ENCODE peak calls at places on chromosomes 16 and 17, in seven cellular contexts. T is NCI-H446; N is T-helper 2 cell; U is stimulated activated CD8-positive, alpha-beta memory T cell treated with anti-CD3 and anti-CD28 coated beads, Interleukin-4, amount 100 ng/mL, for 48 hours; F is NCI-H524; L is RCC 7860; X is islet precursor cell. A is an unnamed sample.

GRCh38 chr17:65659512-65659911 is 98.1 kb upstream of the AXIN2 start:
- DNase-seq in L (no peak), T (no peak), F (no peak), U (no peak), N (no peak), X (no peak), A (no peak)

GRCh38 chr17:72580321-72581127 is 459.7 kb downstream of the SOX9 start:
- DNase-seq in U (no peak), N (no peak), T (no peak), X (peak; percentile 78), L (no peak), F (no peak), A (no peak)

GRCh38 chr16:4477966-4478365 is 1.8 kb downstream of the HMOX2 start:
- DNase-seq in F (no peak), L (peak; percentile 70), T (no peak), U (no peak), X (no peak), N (no peak), A (peak; percentile 64)

GRCh38 chr16:23608194-23608593 is 12.1 kb upstream of the NDUFAB1 start:
- DNase-seq in U (no peak), T (no peak), X (no peak), L (peak; percentile 56), F (no peak), N (no peak), A (no peak)

GRCh38 chr17:40069751-40070643 is 7.2 kb downstream of the THRA start:
- DNase-seq in L (no peak), X (peak; percentile 53), T (peak; percentile 38), U (peak; percentile 46), F (peak; percentile 40), N (no peak), A (peak; percentile 55)

GRCh38 chr17:76446449-76447231 is 6.3 kb downstream of the UBE2O start:
- DNase-seq in X (peak; percentile 95), F (no peak), T (no peak), L (peak; percentile 94), U (no peak), N (no peak), A (peak; percentile 64)

GRCh38 chr16:23131436-23131835 is 17.8 kb downstream of the USP31 start:
- DNase-seq in X (no peak), U (no peak), N (no peak), L (no peak), T (no peak), F (no peak), A (no peak)

GRCh38 chr17:20174588-20175265 is 165.6 kb downstream of the SPECC1 start:
- DNase-seq in X (peak; percentile 85), F (no peak), N (no peak), T (no peak), U (no peak), L (peak; percentile 71), A (no peak)

GRCh38 chr17:39665642-39666221 is 583 bp downstream of the TCAP start:
- DNase-seq in U (no peak), X (no peak), N (no peak), F (peak; percentile 70), L (no peak), T (no peak), A (no peak)

GRCh38 chr16:84925092-84925772 is 86.1 kb downstream of the ZDHHC7 start:
- DNase-seq in L (no peak), U (peak; percentile 89), X (no peak), N (peak; percentile 48), F (peak; percentile 30), T (peak; percentile 24), A (peak; percentile 80)

GRCh38 chr17:46770818-46771600 is 47.5 kb downstream of the WNT3 start:
- DNase-seq in F (peak; percentile 21), U (peak; percentile 60), N (no peak), L (peak; percentile 4), X (peak; percentile 86), T (peak; percentile 50), A (peak; percentile 68)

GRCh38 chr16:82177555-82177954 is 7.5 kb upstream of the MPHOSPH6 start:
- DNase-seq in L (no peak), N (no peak), U (no peak), X (no peak), F (no peak), T (no peak), A (no peak)

GRCh38 chr16:70750893-70751467 is 50.0 kb downstream of the VAC14 start:
- DNase-seq in U (no peak), N (no peak), X (no peak), T (no peak), L (peak; percentile 97), F (no peak), A (no peak)

GRCh38 chr17:75087558-75088453 is at the start of gene SLC16A5:
- DNase-seq in T (no peak), N (no peak), U (peak; percentile 58), X (peak; percentile 100), L (peak; percentile 65), F (no peak), A (peak; percentile 98)

GRCh38 chr16:51159864-51160263 is 8.8 kb upstream of the SALL1 start:
- DNase-seq in N (no peak), U (no peak), T (no peak), X (peak; percentile 23), F (no peak), L (no peak), A (peak; percentile 21)

GRCh38 chr16:2977440-2977839 is 2.8 kb downstream of the PKMYT1 start:
- DNase-seq in F (no peak), L (no peak), X (no peak), T (peak; percentile 51), U (no peak), N (no peak), A (no peak)

GRCh38 chr17:41660221-41660711 is 28.4 kb upstream of the EIF1 start:
- DNase-seq in T (no peak), N (no peak), U (no peak), L (no peak), X (no peak), F (no peak), A (no peak)

GRCh38 chr17:31918701-31919128 is 17.2 kb upstream of the UTP6 start:
- DNase-seq in L (no peak), U (no peak), T (no peak), N (no peak), X (peak; percentile 14), F (no peak), A (no peak)

GRCh38 chr17:78648293-78648692 is 71.1 kb upstream of the DNAH17 start:
- DNase-seq in L (no peak), U (no peak), T (no peak), N (no peak), X (no peak), F (no peak), A (no peak)

GRCh38 chr16:73124097-73124652 is 76.2 kb upstream of the ZFHX3 start:
- DNase-seq in N (no peak), U (no peak), F (no peak), T (no peak), L (no peak), X (no peak), A (no peak)

GRCh38 chr17:76268991-76269981 is 4.1 kb downstream of the UBALD2 start:
- DNase-seq in L (no peak), U (peak; percentile 60), F (no peak), T (no peak), X (peak; percentile 57), N (no peak), A (peak; percentile 53)

GRCh38 chr16:13866073-13866472 is 53.9 kb upstream of the ERCC4 start:
- DNase-seq in U (peak; percentile 67), X (peak; percentile 77), L (peak; percentile 35), N (no peak), T (peak; percentile 64), F (peak; percentile 76), A (peak; percentile 94)

GRCh38 chr16:61887903-61888302 is 148.3 kb downstream of the CDH8 start:
- DNase-seq in F (no peak), L (peak; percentile 64), U (no peak), X (peak; percentile 96), N (no peak), T (no peak), A (no peak)

GRCh38 chr17:4858068-4858879 is 25.1 kb downstream of the MINK1 start:
- DNase-seq in X (peak; percentile 84), U (no peak), N (no peak), F (no peak), T (no peak), L (no peak), A (peak; percentile 70)